ENCODE peak calls at places on chromosome 13, in four cellular contexts. T is HepG2, N is GM12878, Z is K562. A is an unnamed sample.

GRCh38 chr13:63304497-63304896 is 1888.8 kb upstream of the PCDH20 start:
- DNase-seq in T (no peak), Z (no peak), N (no peak), A (no peak)

GRCh38 chr13:66660013-66660804 is 569.9 kb downstream of the PCDH9 start:
- DNase-seq in N (no peak), T (no peak), Z (no peak), A (peak)

GRCh38 chr13:24870380-24870760 is 106.4 kb downstream of the RNF17 start:
- DNase-seq in Z (no peak), N (no peak), T (no peak), A (no peak)

GRCh38 chr13:76889254-76889653 is 3.0 kb upstream of the KCTD12 start:
- DNase-seq in T (no peak), N (no peak), Z (no peak), A (no peak)

GRCh38 chr13:106063591-106064308 is 471.7 kb downstream of the EFNB2 start:
- DNase-seq in Z (no peak), N (no peak), T (no peak), A (no peak)

GRCh38 chr13:44437356-44438233 is 64.0 kb downstream of the SERP2 start:
- DNase-seq in T (peak), N (no peak), Z (peak), A (no peak)

GRCh38 chr13:26735677-26736076 is 24.9 kb downstream of the GPR12 start:
- DNase-seq in N (no peak), Z (no peak), T (no peak), A (no peak)

GRCh38 chr13:40666905-40667621 is 622 bp upstream of the FOXO1 start:
- DNase-seq in T (peak), N (no peak), Z (peak), A (peak)

GRCh38 chr13:98927954-98928927 is 49.6 kb downstream of the DOCK9 start:
- DNase-seq in Z (peak), N (no peak), T (peak), A (no peak)

GRCh38 chr13:112103971-112104872 is 37.3 kb downstream of the SOX1 start:
- DNase-seq in Z (no peak), N (no peak), T (no peak), A (no peak)

GRCh38 chr13:71056581-71056980 is 810.4 kb downstream of the DACH1 start:
- DNase-seq in Z (no peak), N (no peak), T (no peak), A (no peak)

GRCh38 chr13:28574617-28575142 is 79.8 kb upstream of the FLT1 start:
- DNase-seq in N (peak), Z (peak), T (peak), A (no peak)

GRCh38 chr13:40087021-40088002 is 431.9 kb downstream of the COG6 start:
- DNase-seq in Z (no peak), T (peak), N (no peak), A (no peak)

GRCh38 chr13:114043421-114044053 is 69.7 kb upstream of the C13orf46 start:
- DNase-seq in N (no peak), T (peak), Z (no peak), A (no peak)

GRCh38 chr13:33616130-33616529 is 201.8 kb upstream of the RFC3 start:
- DNase-seq in N (no peak), Z (no peak), T (no peak), A (no peak)

GRCh38 chr13:113854238-113855011 is 9.5 kb downstream of the GAS6 start:
- DNase-seq in Z (no peak), N (no peak), T (no peak), A (no peak)

GRCh38 chr13:106299616-106300015 is 235.8 kb downstream of the EFNB2 start:
- DNase-seq in Z (no peak), T (no peak), N (no peak), A (no peak)

GRCh38 chr13:104750377-104750776 is 1684.2 kb upstream of the SLC10A2 start:
- DNase-seq in N (no peak), Z (no peak), T (no peak), A (no peak)

GRCh38 chr13:84208251-84208650 is 326.0 kb upstream of the SLITRK1 start:
- DNase-seq in N (no peak), Z (no peak), T (no peak), A (no peak)

GRCh38 chr13:83215627-83216026 is 666.6 kb downstream of the SLITRK1 start:
- DNase-seq in T (no peak), Z (no peak), N (no peak), A (no peak)

GRCh38 chr13:112705286-112705685 is 15.4 kb downstream of the ATP11A start:
- DNase-seq in Z (no peak), N (no peak), T (no peak), A (no peak)

GRCh38 chr13:65940720-65941119 is 1289.4 kb downstream of the PCDH9 start:
- DNase-seq in T (no peak), Z (no peak), N (no peak), A (no peak)

GRCh38 chr13:98957731-98958442 is 20.0 kb downstream of the DOCK9 start:
- DNase-seq in N (no peak), Z (no peak), T (no peak), A (no peak)

GRCh38 chr13:58134012-58134411 is 502.5 kb downstream of the PCDH17 start:
- DNase-seq in N (no peak), Z (no peak), T (no peak), A (no peak)

GRCh38 chr13:90717451-90717936 is 630.0 kb upstream of the MIR17HG start:
- DNase-seq in N (no peak), T (no peak), Z (no peak), A (no peak)
- TF ChIP-seq FOXK2 in N (no peak), T (no peak), Z (no peak), A (no peak)

DNA sequence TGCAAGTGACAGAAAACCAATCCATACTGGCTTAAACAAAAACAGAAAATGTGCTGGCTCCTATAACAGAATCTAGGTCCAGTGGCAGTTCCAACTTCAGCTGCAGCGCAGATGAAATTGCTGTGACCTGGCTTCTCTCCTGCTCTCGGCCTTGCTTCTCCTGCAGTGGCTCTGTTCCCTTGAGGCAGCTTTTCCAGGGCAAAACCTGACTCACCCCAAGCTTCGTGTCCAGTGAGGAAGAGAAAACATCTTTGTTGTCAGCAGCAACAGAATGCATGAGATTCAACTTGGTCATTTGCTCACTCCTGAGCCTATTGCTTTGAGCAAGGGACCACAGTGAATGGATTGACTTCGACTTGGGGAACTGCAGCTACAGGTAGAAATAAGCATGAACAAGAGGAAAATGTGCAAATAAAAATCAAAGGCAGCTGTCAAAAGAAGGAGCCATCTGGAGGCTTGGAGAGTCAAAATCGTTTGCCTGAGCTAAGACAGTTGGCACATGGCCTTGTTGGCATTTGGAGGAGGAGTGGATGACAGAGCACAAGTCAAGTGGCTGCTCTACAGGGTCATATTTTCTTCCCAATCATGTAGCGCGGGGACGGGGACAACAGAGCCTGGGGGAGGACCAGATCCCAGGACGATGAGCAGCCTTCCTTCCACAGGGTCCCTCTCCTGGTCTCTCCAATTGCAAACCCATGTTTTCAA is 523.4 kb downstream of the FGF9 start:
- DNase-seq in T (no peak), N (no peak), Z (no peak), A (no peak)
- TF ChIP-seq FOXM1 in T (no peak), N (no peak), Z (no peak), A (no peak)

DNA sequence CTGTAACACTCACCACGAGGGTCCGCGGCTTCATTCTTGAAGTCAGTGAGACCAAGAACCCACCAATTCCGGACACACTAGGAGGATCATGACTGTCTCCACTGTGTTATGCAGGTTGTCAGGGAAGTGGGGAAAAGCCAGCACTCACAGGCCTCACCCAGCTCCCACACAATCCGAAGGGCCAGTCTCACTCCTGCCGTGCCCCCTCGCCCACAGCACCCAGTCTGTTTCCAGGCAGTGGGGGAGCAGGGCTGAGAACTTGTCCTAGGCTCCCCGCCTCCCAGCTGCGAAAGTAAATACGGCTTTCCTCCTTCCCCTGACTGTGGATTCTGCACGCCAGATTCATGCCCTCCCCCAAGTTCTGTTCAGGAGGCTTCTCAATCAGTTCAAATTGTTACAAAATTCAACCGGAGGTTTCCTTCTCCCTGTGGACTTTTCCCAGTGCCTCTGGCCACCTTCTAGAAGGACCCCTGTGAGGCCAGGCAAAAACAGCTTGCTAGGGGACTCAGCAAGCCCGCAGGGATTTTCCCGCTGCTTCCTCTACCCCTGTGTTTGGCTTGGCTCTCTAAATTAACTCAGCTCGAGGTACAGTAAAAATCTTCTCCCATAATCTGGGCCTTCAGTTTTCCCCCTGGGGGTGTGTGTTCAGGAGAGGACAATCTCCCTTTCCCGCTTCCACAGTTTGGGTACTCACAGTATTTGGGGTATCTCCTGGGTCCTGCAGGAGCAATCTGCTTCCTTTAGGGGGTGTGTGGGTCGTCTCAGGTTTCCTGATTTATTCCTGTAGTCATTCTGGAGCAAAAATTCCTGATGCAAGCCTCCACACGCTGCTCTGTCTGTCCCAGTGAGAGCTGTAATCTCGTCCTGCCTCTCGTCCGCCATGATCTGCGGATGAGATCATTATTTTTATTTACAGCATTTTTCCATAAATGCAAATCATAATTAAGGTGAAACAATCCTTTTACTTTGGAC is 899.8 kb downstream of the GPC5 start:
- DNase-seq in Z (no peak), N (no peak), T (no peak), A (no peak)
- TF ChIP-seq FOXK2 in Z (no peak), N (no peak), T (no peak), A (no peak)

GRCh38 chr13:32117696-32118095 is 86.1 kb downstream of the FRY start:
- DNase-seq in N (no peak), T (no peak), Z (no peak), A (no peak)
- TF ChIP-seq FOXM1 in N (no peak), T (no peak), Z (no peak), A (no peak)